ENCODE peak calls at places on chromosomes 7 and 10, in four cellular contexts. I is pons, M is psoas muscle, B is NCI-H69. S is an unnamed sample.

GRCh38 chr7:128811631-128812430 is 18.4 kb upstream of the FLNC start:
- DNase-seq in I (no peak), B (peak; percentile 92), M (no peak), S (no peak)

GRCh38 chr7:26958834-26959233 is 94.4 kb upstream of the SKAP2 start:
- DNase-seq in I (no peak), M (no peak), B (peak; percentile 24), S (no peak)

GRCh38 chr7:33243319-33243881 is 114.0 kb downstream of the BBS9 start:
- DNase-seq in I (peak; percentile 76), M (no peak), B (peak; percentile 55), S (no peak)

GRCh38 chr10:132504501-132505272 is 32.9 kb upstream of the INPP5A start:
- DNase-seq in B (no peak), M (peak; percentile 48), I (no peak), S (no peak)

GRCh38 chr10:13526952-13527863 is 1.6 kb downstream of the BEND7 start:
- DNase-seq in I (no peak), B (peak; percentile 1), M (no peak), S (no peak)

GRCh38 chr10:72063703-72064391 is 24.5 kb downstream of the SPOCK2 start:
- DNase-seq in M (peak; percentile 41), B (no peak), I (no peak), S (no peak)

GRCh38 chr7:130881091-130881798 is 147.2 kb upstream of the KLF14 start:
- DNase-seq in I (peak; percentile 69), M (no peak), B (no peak), S (no peak)

GRCh38 chr7:136923111-136923510 is 54.7 kb downstream of the CHRM2 start:
- DNase-seq in B (no peak), I (no peak), M (no peak), S (no peak)

GRCh38 chr7:128900237-128900636 is 10.3 kb downstream of the KCP start:
- DNase-seq in M (no peak), I (no peak), B (no peak), S (no peak)

GRCh38 chr7:290554-291301 is 758 bp downstream of the FOXL3 start:
- DNase-seq in M (no peak), I (no peak), B (no peak), S (no peak)

GRCh38 chr7:33814400-33814799 is 90.9 kb upstream of the BMPER start:
- DNase-seq in M (no peak), B (no peak), I (no peak), S (no peak)

GRCh38 chr7:131836733-131837132 is 280.3 kb upstream of the PODXL start:
- DNase-seq in M (no peak), I (no peak), B (no peak), S (no peak)

GRCh38 chr7:82805527-82805960 is 357.1 kb downstream of the PCLO start:
- DNase-seq in I (no peak), B (peak; percentile 66), M (no peak), S (no peak)

GRCh38 chr7:8511810-8512209 is 78.4 kb downstream of the NXPH1 start:
- DNase-seq in B (peak; percentile 64), M (no peak), I (no peak), S (no peak)

GRCh38 chr10:52215745-52216361 is 98.2 kb upstream of the DKK1 start:
- DNase-seq in I (peak; percentile 85), B (peak; percentile 70), M (no peak), S (peak; percentile 52)

GRCh38 chr7:5767066-5767465 is 14.4 kb downstream of the RNF216 start:
- DNase-seq in M (no peak), I (no peak), B (no peak), S (no peak)

GRCh38 chr7:76244781-76245391 is 43.2 kb downstream of the SRRM3 start:
- DNase-seq in B (peak; percentile 99), I (no peak), M (no peak), S (no peak)

GRCh38 chr10:92290076-92290836 is 622 bp downstream of the CPEB3 start:
- DNase-seq in I (peak; percentile 52), B (peak; percentile 87), M (peak; percentile 59), S (no peak)

GRCh38 chr10:78451592-78451991 is 417.9 kb downstream of the RPS24 start:
- DNase-seq in I (no peak), M (no peak), B (peak; percentile 93), S (peak; percentile 35)

GRCh38 chr7:30925117-30925516 is 13.5 kb downstream of the AQP1 start:
- DNase-seq in M (peak; percentile 30), B (no peak), I (no peak), S (no peak)

GRCh38 chr10:133109736-133110532 is 22.2 kb downstream of the ADGRA1 start:
- DNase-seq in B (no peak), I (no peak), M (peak; percentile 90), S (peak; percentile 13)

GRCh38 chr7:92880212-92881090 is 44.1 kb upstream of the CDK6 start:
- DNase-seq in B (peak; percentile 38), M (peak; percentile 36), I (peak; percentile 62), S (no peak)

GRCh38 chr7:15178065-15178464 is 275.5 kb upstream of the DGKB start:
- DNase-seq in B (no peak), I (no peak), M (no peak), S (no peak)

GRCh38 chr7:131867461-131867860 is 311.0 kb upstream of the PODXL start:
- DNase-seq in M (no peak), I (no peak), B (no peak), S (no peak)

GRCh38 chr7:97871659-97872024 is 566 bp downstream of the ASNS start:
- DNase-seq in M (no peak), B (peak; percentile 78), I (no peak), S (no peak)

GRCh38 chr10:109427421-109427820 is 495.9 kb downstream of the XPNPEP1 start:
- DNase-seq in B (no peak), I (peak; percentile 28), M (no peak), S (no peak)

GRCh38 chr7:156192921-156193320 is 380.7 kb upstream of the SHH start:
- DNase-seq in M (no peak), B (no peak), I (no peak), S (no peak)

GRCh38 chr10:88104213-88104612 is 240.8 kb downstream of the PTEN start:
- DNase-seq in M (no peak), I (no peak), B (no peak), S (no peak)

GRCh38 chr7:135205850-135206249 is 5.5 kb downstream of the WDR91 start:
- DNase-seq in B (no peak), I (peak; percentile 15), M (no peak), S (no peak)

S was measured in heart right ventricle.